ENCODE peak calls at places on chromosomes 5 and 9, in four cellular contexts. One of them, this sample, is unnamed.

GRCh38 chr5:149419532-149420485 is 40.7 kb upstream of the IL17B start:
- DNase-seq in fibroblast of lung: peak; percentile 77
- DNase-seq in pancreas: no peak
- DNase-seq in right atrium auricular region: no peak
- DNase-seq in this sample: no peak

GRCh38 chr5:95915999-95916686 is 45.5 kb downstream of the ELL2 start:
- DNase-seq in fibroblast of lung: no peak
- DNase-seq in pancreas: no peak
- DNase-seq in right atrium auricular region: no peak
- DNase-seq in this sample: no peak

GRCh38 chr5:73825736-73826135 is 199.7 kb downstream of the ARHGEF28 start:
- DNase-seq in fibroblast of lung: no peak
- DNase-seq in pancreas: no peak
- DNase-seq in right atrium auricular region: no peak
- DNase-seq in this sample: no peak

GRCh38 chr5:124746916-124747769 is 704 bp upstream of the ZNF608 start:
- DNase-seq in fibroblast of lung: peak; percentile 99
- DNase-seq in pancreas: peak; percentile 75
- DNase-seq in right atrium auricular region: peak; percentile 87
- DNase-seq in this sample: peak; percentile 91

GRCh38 chr9:129487658-129488483 is 133.0 kb downstream of the C9orf50 start:
- DNase-seq in fibroblast of lung: peak; percentile 68
- DNase-seq in pancreas: peak; percentile 70
- DNase-seq in right atrium auricular region: peak; percentile 78
- DNase-seq in this sample: peak; percentile 55

GRCh38 chr5:127942246-127943060 is 141.1 kb upstream of the SLC12A2 start:
- DNase-seq in fibroblast of lung: peak; percentile 22
- DNase-seq in pancreas: no peak
- DNase-seq in right atrium auricular region: no peak
- DNase-seq in this sample: peak; percentile 35

GRCh38 chr5:72834919-72835318 is 18.5 kb downstream of the TNPO1 start:
- DNase-seq in fibroblast of lung: no peak
- DNase-seq in pancreas: no peak
- DNase-seq in right atrium auricular region: no peak
- DNase-seq in this sample: no peak

GRCh38 chr9:101408374-101409078 is 9.9 kb downstream of the ZNF189 start:
- DNase-seq in fibroblast of lung: peak; percentile 20
- DNase-seq in pancreas: no peak
- DNase-seq in right atrium auricular region: no peak
- DNase-seq in this sample: no peak

GRCh38 chr5:83055166-83055565 is 22.0 kb downstream of the TMEM167A start:
- DNase-seq in fibroblast of lung: no peak
- DNase-seq in pancreas: no peak
- DNase-seq in right atrium auricular region: no peak
- DNase-seq in this sample: no peak

GRCh38 chr5:1171340-1171941 is 30.0 kb upstream of the SLC6A19 start:
- DNase-seq in fibroblast of lung: no peak
- DNase-seq in pancreas: no peak
- DNase-seq in right atrium auricular region: no peak
- DNase-seq in this sample: peak; percentile 4

GRCh38 chr5:14598225-14598624 is 16.6 kb downstream of the OTULINL start:
- DNase-seq in fibroblast of lung: no peak
- DNase-seq in pancreas: no peak
- DNase-seq in right atrium auricular region: no peak
- DNase-seq in this sample: no peak

GRCh38 chr9:85228111-85228855 is 513.5 kb downstream of the AGTPBP1 start:
- DNase-seq in fibroblast of lung: no peak
- DNase-seq in pancreas: no peak
- DNase-seq in right atrium auricular region: no peak
- DNase-seq in this sample: peak; percentile 66

GRCh38 chr9:79687131-79687447 is 115.3 kb downstream of the TLE4 start:
- DNase-seq in fibroblast of lung: no peak
- DNase-seq in pancreas: no peak
- DNase-seq in right atrium auricular region: no peak
- DNase-seq in this sample: no peak

GRCh38 chr9:87516222-87516930 is 18.7 kb downstream of the DAPK1 start:
- DNase-seq in fibroblast of lung: peak; percentile 40
- DNase-seq in pancreas: no peak
- DNase-seq in right atrium auricular region: peak; percentile 80
- DNase-seq in this sample: peak; percentile 36

GRCh38 chr5:80953587-80953986 is 6.6 kb upstream of the RASGRF2 start:
- DNase-seq in fibroblast of lung: no peak
- DNase-seq in pancreas: no peak
- DNase-seq in right atrium auricular region: no peak
- DNase-seq in this sample: no peak

GRCh38 chr5:130227699-130228098 is 323.4 kb downstream of the CHSY3 start:
- DNase-seq in fibroblast of lung: no peak
- DNase-seq in pancreas: no peak
- DNase-seq in right atrium auricular region: no peak
- DNase-seq in this sample: no peak

GRCh38 chr9:111287127-111287526 is 42.9 kb downstream of the OR2K2 start:
- DNase-seq in fibroblast of lung: peak; percentile 14
- DNase-seq in pancreas: no peak
- DNase-seq in right atrium auricular region: no peak
- DNase-seq in this sample: peak; percentile 79

GRCh38 chr9:93124793-93125192 is 9.3 kb downstream of the NINJ1 start:
- DNase-seq in fibroblast of lung: no peak
- DNase-seq in pancreas: peak; percentile 54
- DNase-seq in right atrium auricular region: no peak
- DNase-seq in this sample: no peak

GRCh38 chr9:130331573-130331972 is 66.0 kb downstream of the HMCN2 start:
- DNase-seq in fibroblast of lung: peak; percentile 40
- DNase-seq in pancreas: no peak
- DNase-seq in right atrium auricular region: peak; percentile 79
- DNase-seq in this sample: peak; percentile 67

GRCh38 chr5:113804264-113804663 is 290.8 kb downstream of the YTHDC2 start:
- DNase-seq in fibroblast of lung: no peak
- DNase-seq in pancreas: no peak
- DNase-seq in right atrium auricular region: no peak
- DNase-seq in this sample: no peak

GRCh38 chr9:13787234-13787833 is 507.8 kb upstream of the MPDZ start:
- DNase-seq in fibroblast of lung: peak; percentile 85
- DNase-seq in pancreas: no peak
- DNase-seq in right atrium auricular region: no peak
- DNase-seq in this sample: peak; percentile 53

GRCh38 chr5:96993760-96994159 is 57.9 kb downstream of the LNPEP start:
- DNase-seq in fibroblast of lung: no peak
- DNase-seq in pancreas: no peak
- DNase-seq in right atrium auricular region: no peak
- DNase-seq in this sample: no peak

GRCh38 chr9:9229269-9229668 is 1383.5 kb downstream of the PTPRD start:
- DNase-seq in fibroblast of lung: no peak
- DNase-seq in pancreas: no peak
- DNase-seq in right atrium auricular region: no peak
- DNase-seq in this sample: no peak

GRCh38 chr5:116557669-116558271 is 16.9 kb downstream of the SEMA6A start:
- DNase-seq in fibroblast of lung: peak; percentile 40
- DNase-seq in pancreas: no peak
- DNase-seq in right atrium auricular region: no peak
- DNase-seq in this sample: no peak

GRCh38 chr5:14667770-14668169 is 3.3 kb downstream of the OTULIN start:
- DNase-seq in fibroblast of lung: no peak
- DNase-seq in pancreas: no peak
- DNase-seq in right atrium auricular region: no peak
- DNase-seq in this sample: no peak

GRCh38 chr9:122835313-122835731 is 6.9 kb upstream of the PDCL start:
- DNase-seq in fibroblast of lung: no peak
- DNase-seq in pancreas: no peak
- DNase-seq in right atrium auricular region: no peak
- DNase-seq in this sample: no peak

GRCh38 chr5:154762700-154763099 is 7.5 kb downstream of the LARP1 start:
- DNase-seq in fibroblast of lung: no peak
- DNase-seq in pancreas: no peak
- DNase-seq in right atrium auricular region: no peak
- DNase-seq in this sample: no peak

GRCh38 chr9:127945338-127945737 is 7.7 kb upstream of the DPM2 start:
- DNase-seq in fibroblast of lung: no peak
- DNase-seq in pancreas: no peak
- DNase-seq in right atrium auricular region: no peak
- DNase-seq in this sample: no peak

GRCh38 chr5:54440456-54440893 is 15.0 kb upstream of the HSPB3 start:
- DNase-seq in fibroblast of lung: no peak
- DNase-seq in pancreas: no peak
- DNase-seq in right atrium auricular region: no peak
- DNase-seq in this sample: no peak

GRCh38 chr9:16069671-16070586 is 517.1 kb downstream of the CCDC171 start:
- DNase-seq in fibroblast of lung: peak; percentile 48
- DNase-seq in pancreas: no peak
- DNase-seq in right atrium auricular region: no peak
- DNase-seq in this sample: peak; percentile 78

DNA sequence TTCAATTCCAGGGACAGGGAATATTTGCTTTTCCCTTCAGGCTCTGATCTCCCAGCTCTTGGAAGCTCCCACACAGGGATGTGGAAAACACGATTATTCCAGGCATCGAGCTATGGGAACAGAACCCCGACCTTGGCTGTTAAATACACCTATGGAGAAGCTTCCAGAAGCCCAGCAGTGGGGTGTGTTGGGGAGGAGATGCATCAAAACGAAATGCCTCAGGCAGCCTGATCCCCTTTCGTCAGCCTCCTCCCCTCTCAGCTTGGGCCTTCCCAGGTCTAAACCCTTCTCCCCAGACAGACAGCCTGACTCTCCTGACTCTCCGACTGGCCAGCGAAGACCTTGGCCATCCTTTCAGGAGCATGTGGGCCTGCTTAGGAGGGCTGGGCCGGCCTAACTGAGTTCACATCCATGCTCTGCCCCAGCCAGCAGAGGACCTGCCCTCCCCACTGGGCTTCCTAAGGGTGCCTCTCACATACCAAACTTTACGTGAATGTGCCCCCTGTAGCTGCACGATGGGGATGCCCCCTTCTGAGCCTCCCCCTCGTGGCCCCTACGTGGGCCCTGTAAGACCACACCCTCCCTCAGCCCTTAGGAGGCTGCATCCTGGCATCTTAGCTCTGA is 54.5 kb downstream of the NEURL1B start:
- DNase-seq in fibroblast of lung: no peak
- DNase-seq in pancreas: peak; percentile 54
- DNase-seq in right atrium auricular region: no peak
- DNase-seq in this sample: no peak
- H3K27ac ChIP-seq in fibroblast of lung: no peak overlapping the region
- H3K27ac ChIP-seq in pancreas: no peak overlapping the region
- H3K27ac ChIP-seq in right atrium auricular region: peak overlapping the region; percentile 78
- H3K27ac ChIP-seq in this sample: no peak overlapping the region

DNA sequence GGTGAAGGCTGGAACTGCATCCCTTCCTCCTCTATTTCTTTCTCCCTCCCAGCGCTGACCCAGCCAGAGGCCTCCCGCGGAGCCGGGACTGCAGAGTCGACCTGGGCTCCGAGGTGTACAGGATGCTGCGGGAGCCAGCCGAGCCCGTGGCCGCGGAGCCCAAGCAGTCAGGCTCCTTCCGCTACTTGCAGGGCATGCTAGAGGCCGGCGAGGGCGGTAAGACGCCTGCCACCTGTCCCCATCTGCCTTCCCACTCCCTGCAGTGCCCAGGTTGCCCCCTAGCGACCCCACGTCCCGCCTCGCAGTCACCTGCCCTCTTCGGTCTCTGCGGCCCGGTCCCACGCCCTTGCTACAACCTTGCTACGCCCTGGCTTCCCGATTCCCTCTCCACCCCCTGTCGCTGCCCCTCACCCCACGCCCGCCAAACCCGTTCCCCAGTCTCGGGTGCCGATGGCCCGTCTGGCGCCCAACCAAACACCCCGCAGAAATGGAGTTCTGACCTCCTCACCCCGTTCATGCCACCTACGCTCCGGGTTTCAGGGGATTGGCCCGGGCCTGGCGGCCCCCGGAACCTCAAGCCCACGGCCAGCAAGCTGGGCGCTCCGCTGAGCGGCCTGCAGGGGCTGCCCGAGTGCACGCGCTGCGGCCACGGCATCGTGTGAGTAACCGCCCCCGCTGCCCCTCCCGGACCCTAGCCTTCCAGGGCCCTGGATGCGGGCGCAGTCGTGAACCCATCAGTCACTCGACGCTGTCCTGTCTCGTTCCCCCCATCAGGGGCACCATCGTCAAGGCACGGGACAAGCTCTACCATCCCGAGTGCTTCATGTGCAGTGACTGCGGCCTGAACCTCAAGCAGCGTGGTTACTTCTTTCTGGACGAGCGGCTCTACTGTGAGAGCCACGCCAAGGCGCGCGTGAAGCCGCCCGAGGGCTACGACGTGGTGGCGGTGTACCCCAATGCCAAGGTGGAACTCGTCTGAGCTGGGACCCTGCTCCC is 14.1 kb downstream of the PDLIM4 start:
- DNase-seq in fibroblast of lung: no peak
- DNase-seq in pancreas: no peak
- DNase-seq in right atrium auricular region: peak; percentile 57
- DNase-seq in this sample: no peak
- H3K27ac ChIP-seq in fibroblast of lung: no peak overlapping the region
- H3K27ac ChIP-seq in pancreas: no peak overlapping the region
- H3K27ac ChIP-seq in right atrium auricular region: no peak overlapping the region
- H3K27ac ChIP-seq in this sample: no peak overlapping the region

DNA sequence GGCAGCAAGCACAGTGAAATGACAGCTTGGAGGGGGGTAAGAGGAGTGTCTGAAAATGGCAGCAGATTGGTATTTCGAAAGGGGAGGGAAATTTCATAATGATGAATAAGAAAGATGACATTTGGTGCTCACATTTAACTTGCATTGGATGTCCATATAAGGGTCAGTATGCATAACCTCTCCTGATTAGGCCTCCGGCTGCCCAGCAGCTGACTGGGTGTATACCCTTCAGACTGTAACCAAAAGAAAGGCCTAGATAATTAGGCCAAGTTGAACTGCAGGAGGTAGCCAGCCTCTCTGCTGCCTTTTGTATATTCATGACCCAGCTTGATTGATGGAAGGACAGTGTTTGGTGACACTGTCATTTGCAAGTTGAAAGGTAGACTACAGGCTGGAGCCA is 131.1 kb downstream of the PBX3 start:
- DNase-seq in fibroblast of lung: no peak
- DNase-seq in pancreas: no peak
- DNase-seq in right atrium auricular region: no peak
- DNase-seq in this sample: peak; percentile 25
- H3K27ac ChIP-seq in fibroblast of lung: no peak overlapping the region
- H3K27ac ChIP-seq in pancreas: no peak overlapping the region
- H3K27ac ChIP-seq in right atrium auricular region: no peak overlapping the region
- H3K27ac ChIP-seq in this sample: no peak overlapping the region

GRCh38 chr9:97525451-97525850 is 24.0 kb downstream of the TMOD1 start:
- DNase-seq in fibroblast of lung: no peak
- DNase-seq in pancreas: no peak
- DNase-seq in right atrium auricular region: no peak
- DNase-seq in this sample: no peak

GRCh38 chr9:97528529-97529230 is 27.2 kb downstream of the TMOD1 start:
- DNase-seq in fibroblast of lung: no peak
- DNase-seq in pancreas: no peak
- DNase-seq in right atrium auricular region: no peak
- DNase-seq in this sample: no peak

GRCh38 chr9:97526895-97527575 is 25.6 kb downstream of the TMOD1 start:
- DNase-seq in fibroblast of lung: no peak
- DNase-seq in pancreas: no peak
- DNase-seq in right atrium auricular region: no peak
- DNase-seq in this sample: no peak

GRCh38 chr9:97529363-97530076 is 28.1 kb downstream of the TMOD1 start:
- DNase-seq in fibroblast of lung: no peak
- DNase-seq in pancreas: no peak
- DNase-seq in right atrium auricular region: no peak
- DNase-seq in this sample: no peak

GRCh38 chr9:97527626-97528528 is 26.4 kb downstream of the TMOD1 start:
- DNase-seq in fibroblast of lung: no peak
- DNase-seq in pancreas: no peak
- DNase-seq in right atrium auricular region: no peak
- DNase-seq in this sample: no peak
- H3K27ac ChIP-seq in fibroblast of lung: no peak overlapping the region
- H3K27ac ChIP-seq in pancreas: no peak overlapping the region
- H3K27ac ChIP-seq in right atrium auricular region: peak overlapping the region; percentile 92
- H3K27ac ChIP-seq in this sample: no peak overlapping the region

GRCh38 chr5:180649297-180650039 is at the start of gene FLT4:
- DNase-seq in fibroblast of lung: no peak
- DNase-seq in pancreas: peak; percentile 62
- DNase-seq in right atrium auricular region: no peak
- DNase-seq in this sample: no peak
- H3K27ac ChIP-seq in fibroblast of lung: no peak within 1 kb of the TSS
- H3K27ac ChIP-seq in pancreas: no peak within 1 kb of the TSS
- H3K27ac ChIP-seq in right atrium auricular region: peak within 1 kb of the TSS; percentile 26
- H3K27ac ChIP-seq in this sample: no peak within 1 kb of the TSS